ENCODE peak calls at places on chromosomes 5 and 9, in four cellular contexts. One of them, this sample, is unnamed.

GRCh38 chr9:131754846-131755245 is 15.0 kb upstream of the RAPGEF1 start:
- DNase-seq in globus pallidus: no peak
- DNase-seq in right cardiac atrium: no peak
- DNase-seq in activated naive CD4-positive, alpha-beta T cell treated with anti-CD3 and anti-CD28 coated beads, Interleukin-2, amount 50 U/mL, for 16 hours: no peak
- DNase-seq in this sample: peak; percentile 53

GRCh38 chr5:89120719-89121118 is 237.7 kb upstream of the MEF2C start:
- DNase-seq in globus pallidus: peak; percentile 37
- DNase-seq in right cardiac atrium: no peak
- DNase-seq in activated naive CD4-positive, alpha-beta T cell treated with anti-CD3 and anti-CD28 coated beads, Interleukin-2, amount 50 U/mL, for 16 hours: no peak
- DNase-seq in this sample: peak; percentile 18

GRCh38 chr9:106869458-106869857 is 6.5 kb downstream of the ZNF462 start:
- DNase-seq in globus pallidus: no peak
- DNase-seq in right cardiac atrium: no peak
- DNase-seq in activated naive CD4-positive, alpha-beta T cell treated with anti-CD3 and anti-CD28 coated beads, Interleukin-2, amount 50 U/mL, for 16 hours: no peak
- DNase-seq in this sample: no peak

GRCh38 chr5:68344447-68345111 is 129.0 kb downstream of the PIK3R1 start:
- DNase-seq in globus pallidus: peak; percentile 37
- DNase-seq in right cardiac atrium: no peak
- DNase-seq in activated naive CD4-positive, alpha-beta T cell treated with anti-CD3 and anti-CD28 coated beads, Interleukin-2, amount 50 U/mL, for 16 hours: no peak
- DNase-seq in this sample: no peak

GRCh38 chr5:16489322-16489791 is 23.8 kb upstream of the ZNF622 start:
- DNase-seq in globus pallidus: peak; percentile 80
- DNase-seq in right cardiac atrium: no peak
- DNase-seq in activated naive CD4-positive, alpha-beta T cell treated with anti-CD3 and anti-CD28 coated beads, Interleukin-2, amount 50 U/mL, for 16 hours: no peak
- DNase-seq in this sample: no peak

GRCh38 chr5:362189-362588 is 40.7 kb downstream of the AHRR start:
- DNase-seq in globus pallidus: no peak
- DNase-seq in right cardiac atrium: no peak
- DNase-seq in activated naive CD4-positive, alpha-beta T cell treated with anti-CD3 and anti-CD28 coated beads, Interleukin-2, amount 50 U/mL, for 16 hours: no peak
- DNase-seq in this sample: peak; percentile 41

GRCh38 chr9:89476546-89476945 is 21.4 kb downstream of the SEMA4D start:
- DNase-seq in globus pallidus: no peak
- DNase-seq in right cardiac atrium: no peak
- DNase-seq in activated naive CD4-positive, alpha-beta T cell treated with anti-CD3 and anti-CD28 coated beads, Interleukin-2, amount 50 U/mL, for 16 hours: no peak
- DNase-seq in this sample: no peak

GRCh38 chr5:53262348-53262970 is 152.9 kb upstream of the MOCS2 start:
- DNase-seq in globus pallidus: no peak
- DNase-seq in right cardiac atrium: no peak
- DNase-seq in activated naive CD4-positive, alpha-beta T cell treated with anti-CD3 and anti-CD28 coated beads, Interleukin-2, amount 50 U/mL, for 16 hours: no peak
- DNase-seq in this sample: no peak

GRCh38 chr9:75455444-75455921 is 367.2 kb downstream of the OSTF1 start:
- DNase-seq in globus pallidus: peak; percentile 19
- DNase-seq in right cardiac atrium: no peak
- DNase-seq in activated naive CD4-positive, alpha-beta T cell treated with anti-CD3 and anti-CD28 coated beads, Interleukin-2, amount 50 U/mL, for 16 hours: no peak
- DNase-seq in this sample: no peak

GRCh38 chr9:126294331-126295081 is 32.1 kb upstream of the MVB12B start:
- DNase-seq in globus pallidus: no peak
- DNase-seq in right cardiac atrium: no peak
- DNase-seq in activated naive CD4-positive, alpha-beta T cell treated with anti-CD3 and anti-CD28 coated beads, Interleukin-2, amount 50 U/mL, for 16 hours: no peak
- DNase-seq in this sample: no peak

GRCh38 chr5:143887302-143887638 is 75.3 kb downstream of the HMHB1 start:
- DNase-seq in globus pallidus: peak; percentile 45
- DNase-seq in right cardiac atrium: peak; percentile 43
- DNase-seq in activated naive CD4-positive, alpha-beta T cell treated with anti-CD3 and anti-CD28 coated beads, Interleukin-2, amount 50 U/mL, for 16 hours: no peak
- DNase-seq in this sample: peak; percentile 71

GRCh38 chr9:124040186-124040920 is 28.8 kb downstream of the LHX2 start:
- DNase-seq in globus pallidus: no peak
- DNase-seq in right cardiac atrium: no peak
- DNase-seq in activated naive CD4-positive, alpha-beta T cell treated with anti-CD3 and anti-CD28 coated beads, Interleukin-2, amount 50 U/mL, for 16 hours: no peak
- DNase-seq in this sample: no peak

GRCh38 chr5:157159209-157159751 is 6.8 kb downstream of the GARIN3 start:
- DNase-seq in globus pallidus: no peak
- DNase-seq in right cardiac atrium: no peak
- DNase-seq in activated naive CD4-positive, alpha-beta T cell treated with anti-CD3 and anti-CD28 coated beads, Interleukin-2, amount 50 U/mL, for 16 hours: peak; percentile 29
- DNase-seq in this sample: no peak

GRCh38 chr9:87535817-87536539 is 38.3 kb downstream of the DAPK1 start:
- DNase-seq in globus pallidus: no peak
- DNase-seq in right cardiac atrium: no peak
- DNase-seq in activated naive CD4-positive, alpha-beta T cell treated with anti-CD3 and anti-CD28 coated beads, Interleukin-2, amount 50 U/mL, for 16 hours: no peak
- DNase-seq in this sample: no peak

GRCh38 chr9:2016411-2017208 is 1.5 kb downstream of the SMARCA2 start:
- DNase-seq in globus pallidus: peak; percentile 84
- DNase-seq in right cardiac atrium: peak; percentile 92
- DNase-seq in activated naive CD4-positive, alpha-beta T cell treated with anti-CD3 and anti-CD28 coated beads, Interleukin-2, amount 50 U/mL, for 16 hours: peak; percentile 58
- DNase-seq in this sample: peak; percentile 88

GRCh38 chr5:176533894-176534611 is 3.1 kb downstream of the RNF44 start:
- DNase-seq in globus pallidus: no peak
- DNase-seq in right cardiac atrium: peak; percentile 67
- DNase-seq in activated naive CD4-positive, alpha-beta T cell treated with anti-CD3 and anti-CD28 coated beads, Interleukin-2, amount 50 U/mL, for 16 hours: no peak
- DNase-seq in this sample: peak; percentile 74

GRCh38 chr9:90038778-90039177 is 434.0 kb downstream of the GADD45G start:
- DNase-seq in globus pallidus: no peak
- DNase-seq in right cardiac atrium: no peak
- DNase-seq in activated naive CD4-positive, alpha-beta T cell treated with anti-CD3 and anti-CD28 coated beads, Interleukin-2, amount 50 U/mL, for 16 hours: no peak
- DNase-seq in this sample: no peak

GRCh38 chr5:167861931-167862426 is 429.5 kb upstream of the WWC1 start:
- DNase-seq in globus pallidus: no peak
- DNase-seq in right cardiac atrium: no peak
- DNase-seq in activated naive CD4-positive, alpha-beta T cell treated with anti-CD3 and anti-CD28 coated beads, Interleukin-2, amount 50 U/mL, for 16 hours: no peak
- DNase-seq in this sample: no peak

GRCh38 chr5:11239261-11239660 is 478.2 kb upstream of the DAP start:
- DNase-seq in globus pallidus: no peak
- DNase-seq in right cardiac atrium: no peak
- DNase-seq in activated naive CD4-positive, alpha-beta T cell treated with anti-CD3 and anti-CD28 coated beads, Interleukin-2, amount 50 U/mL, for 16 hours: no peak
- DNase-seq in this sample: no peak

GRCh38 chr9:27749838-27750237 is 176.6 kb upstream of the C9orf72 start:
- DNase-seq in globus pallidus: no peak
- DNase-seq in right cardiac atrium: no peak
- DNase-seq in activated naive CD4-positive, alpha-beta T cell treated with anti-CD3 and anti-CD28 coated beads, Interleukin-2, amount 50 U/mL, for 16 hours: no peak
- DNase-seq in this sample: no peak

GRCh38 chr5:31453522-31453921 is 78.4 kb downstream of the DROSHA start:
- DNase-seq in globus pallidus: no peak
- DNase-seq in right cardiac atrium: no peak
- DNase-seq in activated naive CD4-positive, alpha-beta T cell treated with anti-CD3 and anti-CD28 coated beads, Interleukin-2, amount 50 U/mL, for 16 hours: no peak
- DNase-seq in this sample: no peak

GRCh38 chr5:113212244-113212920 is 222.4 kb downstream of the TSSK1B start:
- DNase-seq in globus pallidus: peak; percentile 38
- DNase-seq in right cardiac atrium: peak; percentile 72
- DNase-seq in activated naive CD4-positive, alpha-beta T cell treated with anti-CD3 and anti-CD28 coated beads, Interleukin-2, amount 50 U/mL, for 16 hours: no peak
- DNase-seq in this sample: no peak